ENCODE peak calls at places on chromosomes 6 and 20, in five cellular contexts. Y, G, N, O and C are unnamed samples.

GRCh38 chr6:23145801-23146200 is 576.4 kb downstream of the HDGFL1 start:
- DNase-seq in Y (peak; percentile 29), G (no peak), N (no peak), O (no peak), C (peak; percentile 25)

GRCh38 chr20:49411221-49411925 is 71.1 kb downstream of the KCNB1 start:
- DNase-seq in Y (no peak), G (no peak), N (no peak), O (no peak), C (no peak)

GRCh38 chr6:30483677-30484279 is 5.5 kb upstream of the HLA-E start:
- DNase-seq in Y (peak; percentile 56), G (no peak), N (peak; percentile 88), O (peak; percentile 66), C (peak; percentile 43)

GRCh38 chr20:19737025-19737424 is 21.0 kb upstream of the RIN2 start:
- DNase-seq in Y (no peak), G (no peak), N (peak; percentile 79), O (no peak), C (no peak)

GRCh38 chr6:133447924-133448323 is 206.8 kb downstream of the EYA4 start:
- DNase-seq in Y (no peak), G (no peak), N (peak; percentile 65), O (no peak), C (no peak)

GRCh38 chr6:138182939-138183791 is 21.4 kb downstream of the ARFGEF3 start:
- DNase-seq in Y (no peak), G (no peak), N (no peak), O (no peak), C (no peak)

GRCh38 chr20:44683263-44684046 is 31.7 kb upstream of the CCN5 start:
- DNase-seq in Y (no peak), G (peak; percentile 55), N (peak; percentile 64), O (peak; percentile 73), C (no peak)

GRCh38 chr6:157764346-157765068 is 58.5 kb upstream of the SNX9 start:
- DNase-seq in Y (peak; percentile 100), G (peak; percentile 71), N (peak; percentile 100), O (peak; percentile 32), C (peak; percentile 100)

GRCh38 chr20:3420211-3420707 is 12.8 kb upstream of the DNAAF9 start:
- DNase-seq in Y (no peak), G (no peak), N (peak; percentile 95), O (no peak), C (no peak)

GRCh38 chr6:112691289-112691688 is 344.2 kb downstream of the RFPL4B start:
- DNase-seq in Y (no peak), G (no peak), N (peak; percentile 76), O (no peak), C (peak; percentile 78)

GRCh38 chr6:157800420-157801237 is 22.4 kb upstream of the SNX9 start:
- DNase-seq in Y (no peak), G (no peak), N (peak; percentile 75), O (no peak), C (no peak)

GRCh38 chr6:16762547-16763477 is 1.6 kb upstream of the ATXN1 start:
- DNase-seq in Y (peak; percentile 69), G (peak; percentile 54), N (peak; percentile 84), O (peak; percentile 64), C (no peak)
- TF ChIP-seq CTCF in Y (peak; percentile 67), G (peak; percentile 74), N (peak; percentile 97), O (peak; percentile 91), C (peak; percentile 91)

GRCh38 chr6:142887534-142887933 is 57.4 kb downstream of the HIVEP2 start:
- DNase-seq in Y (no peak), G (no peak), N (no peak), O (no peak), C (no peak)

GRCh38 chr6:142888461-142888860 is 56.5 kb downstream of the HIVEP2 start:
- DNase-seq in Y (no peak), G (no peak), N (no peak), O (no peak), C (no peak)

GRCh38 chr6:142885182-142885867 is 59.7 kb downstream of the HIVEP2 start:
- DNase-seq in Y (peak; percentile 78), G (peak; percentile 49), N (peak; percentile 99), O (peak; percentile 92), C (peak; percentile 32)

GRCh38 chr6:142884214-142885035 is 60.6 kb downstream of the HIVEP2 start:
- DNase-seq in Y (no peak), G (no peak), N (peak; percentile 17), O (no peak), C (no peak)

DNA sequence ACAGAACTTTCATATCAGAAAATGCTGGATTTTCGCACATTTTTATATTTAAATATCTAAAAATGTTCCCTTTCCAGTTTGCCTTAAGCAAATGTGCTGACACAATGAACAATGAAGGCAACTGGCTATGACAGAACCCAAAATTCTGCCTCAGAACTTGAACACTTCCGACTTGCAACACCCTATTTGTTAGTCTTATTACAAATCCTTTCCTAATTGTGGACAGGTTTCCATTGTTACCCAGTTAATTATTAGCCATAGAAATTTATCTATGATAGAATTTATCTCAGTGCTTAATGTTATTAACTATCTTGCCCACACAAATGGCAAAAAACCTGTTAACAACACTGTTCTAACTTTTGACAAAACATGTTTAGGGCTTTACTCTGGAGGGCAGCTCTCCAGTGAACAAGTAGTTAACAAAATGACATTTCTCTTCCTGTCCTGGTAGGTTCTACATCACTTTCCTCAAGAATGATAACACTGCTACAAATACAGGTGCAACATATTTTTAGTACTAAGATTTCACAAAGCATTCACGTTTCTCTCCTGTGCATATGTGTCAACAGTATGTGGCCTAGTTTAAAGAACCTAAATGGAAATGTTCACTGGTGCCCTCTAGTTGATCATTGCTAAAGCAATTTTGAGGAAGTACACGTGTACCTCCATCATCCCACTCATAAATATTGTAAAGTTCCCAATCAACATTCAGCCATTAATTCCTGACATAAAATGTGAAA is 58.4 kb downstream of the HIVEP2 start:
- DNase-seq in Y (no peak), G (no peak), N (peak; percentile 72), O (peak; percentile 50), C (no peak)
- TF ChIP-seq CTCF in Y (no peak), G (no peak), N (peak; percentile 47), O (peak; percentile 44), C (peak; percentile 35)

DNA sequence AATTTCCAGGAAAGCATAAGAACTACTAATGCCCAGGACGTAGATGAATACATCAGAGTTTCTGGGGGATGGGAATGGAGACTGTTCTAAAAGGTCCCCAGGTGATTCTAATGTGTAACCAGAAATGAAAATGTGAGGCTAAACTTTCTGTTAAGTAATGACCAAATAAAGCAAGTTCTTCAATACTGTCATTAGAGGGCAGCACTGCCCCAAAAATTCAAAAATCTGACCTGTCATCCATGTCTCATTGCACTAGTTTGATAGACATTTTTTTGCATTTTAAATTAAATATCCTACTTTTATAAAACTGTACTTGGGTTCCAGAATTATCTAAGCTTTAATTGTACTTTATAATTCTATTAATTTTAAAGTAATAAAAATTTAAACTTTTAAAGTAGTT is 94.9 kb downstream of the RFX6 start:
- DNase-seq in Y (peak; percentile 3), G (no peak), N (peak; percentile 56), O (peak; percentile 48), C (no peak)
- TF ChIP-seq CTCF in Y (peak; percentile 45), G (peak; percentile 82), N (peak; percentile 69), O (peak; percentile 64), C (peak; percentile 65)

DNA sequence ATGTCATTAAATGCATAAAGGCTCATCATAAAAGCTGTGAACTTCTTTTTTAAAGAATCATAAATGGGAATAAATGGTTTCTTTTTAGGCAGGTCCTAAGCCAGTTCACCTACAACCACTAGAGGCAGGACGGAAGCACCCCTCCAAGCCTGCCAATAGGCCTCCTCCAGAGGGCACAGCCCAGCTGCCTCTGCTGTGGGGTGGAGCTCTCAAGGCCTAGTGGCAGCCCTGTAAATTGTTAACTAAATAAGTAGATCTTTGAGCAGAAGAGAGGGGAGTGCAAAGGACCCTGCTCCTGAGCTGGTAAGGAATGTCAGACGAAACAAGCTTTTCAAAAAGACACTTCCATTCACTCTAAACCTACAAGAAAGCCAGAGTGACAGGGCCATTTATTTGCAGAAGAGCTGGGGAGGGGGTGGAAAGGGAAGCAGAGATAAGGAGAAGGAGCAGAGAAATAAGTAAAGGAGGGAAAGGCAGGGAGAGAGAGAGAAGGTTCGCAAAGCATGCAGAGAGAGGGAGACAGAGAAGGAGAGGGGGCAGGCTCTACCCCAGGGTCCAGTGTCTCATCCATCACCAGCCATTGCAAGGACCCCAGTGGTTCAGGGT is 18.0 kb upstream of the MAFB start:
- DNase-seq in Y (no peak), G (no peak), N (no peak), O (peak; percentile 55), C (no peak)
- TF ChIP-seq CTCF in Y (no peak), G (no peak), N (no peak), O (no peak), C (no peak)

GRCh38 chr6:3001146-3001772 is 1.6 kb downstream of the NQO2 start:
- DNase-seq in Y (no peak), G (no peak), N (no peak), O (no peak), C (no peak)

GRCh38 chr6:3005077-3005476 is 5.4 kb downstream of the NQO2 start:
- DNase-seq in Y (no peak), G (no peak), N (no peak), O (no peak), C (no peak)

GRCh38 chr6:2999005-2999620 is 581 bp upstream of the NQO2 start:
- DNase-seq in Y (no peak), G (peak; percentile 42), N (peak; percentile 79), O (no peak), C (no peak)

GRCh38 chr6:3001773-3002293 is 2.1 kb downstream of the NQO2 start:
- DNase-seq in Y (peak; percentile 56), G (no peak), N (peak; percentile 83), O (peak; percentile 49), C (no peak)

DNA sequence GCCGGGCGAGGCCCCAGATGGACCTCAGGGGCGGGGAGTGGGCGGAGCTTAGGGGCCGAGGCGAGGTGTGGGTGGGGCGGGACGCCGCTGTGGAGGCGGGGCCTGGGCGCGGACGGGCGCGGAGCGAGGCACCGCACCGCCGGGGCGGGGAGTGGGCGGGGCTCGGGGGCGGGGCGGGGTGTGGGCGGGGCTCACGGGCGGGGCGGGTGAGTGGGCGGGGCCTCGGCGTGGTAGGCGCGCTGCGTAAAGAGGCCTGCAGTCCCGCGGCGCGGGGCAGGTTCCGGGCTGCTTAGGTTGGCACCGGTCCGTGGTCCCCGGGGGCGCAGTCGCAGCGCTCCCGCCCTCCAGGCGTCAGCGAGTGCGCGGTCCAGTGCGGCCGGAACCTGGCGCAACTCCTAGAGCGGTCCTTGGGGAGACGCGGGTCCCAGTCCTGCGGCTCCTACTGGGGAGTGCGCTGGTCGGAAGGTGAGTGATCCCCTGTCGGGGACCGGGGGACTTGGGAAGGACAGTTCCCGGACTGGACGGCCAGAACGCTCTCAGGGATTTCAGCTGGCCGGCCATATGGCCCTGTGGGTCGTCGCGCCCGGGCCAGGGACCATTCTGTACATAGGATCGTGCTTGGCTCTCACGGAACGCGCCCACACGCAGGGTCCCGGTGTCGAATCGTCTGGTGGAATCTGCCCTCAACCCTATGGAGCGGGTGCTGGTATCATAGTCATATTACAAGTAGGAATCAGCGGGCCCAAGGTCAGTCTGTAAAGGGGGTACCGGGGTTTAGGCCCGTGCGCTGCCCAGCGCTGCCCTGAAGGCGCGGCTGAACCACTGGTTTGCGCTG is at the start of gene NQO2:
- DNase-seq in Y (no peak), G (peak; percentile 92), N (peak; percentile 87), O (peak; percentile 96), C (no peak)
- TF ChIP-seq CTCF in Y (no peak), G (no peak), N (no peak), O (peak; percentile 2), C (no peak)

DNA sequence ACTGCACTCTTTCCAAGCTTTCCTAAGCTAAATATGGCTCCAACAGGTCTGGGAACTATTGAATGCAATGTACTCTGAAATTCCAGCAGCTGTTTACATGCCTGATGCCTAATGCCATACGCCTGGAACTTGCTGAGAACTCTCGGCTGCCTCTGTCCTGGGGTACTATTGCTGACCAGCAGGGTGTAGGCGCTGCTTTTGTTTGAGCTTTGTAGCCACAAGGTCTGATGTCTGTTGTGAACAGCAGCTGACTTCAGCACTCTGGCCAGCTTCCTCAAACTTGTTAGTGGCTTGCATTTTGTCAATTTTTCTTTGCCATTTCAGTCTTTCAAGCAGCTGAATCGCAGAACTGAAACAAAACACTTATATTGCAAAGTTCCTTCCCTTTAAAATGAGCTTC is 26.7 kb downstream of the SAYSD1 start:
- DNase-seq in Y (no peak), G (peak; percentile 59), N (peak; percentile 74), O (peak; percentile 94), C (peak; percentile 15)
- TF ChIP-seq CTCF in Y (peak; percentile 17), G (peak; percentile 41), N (peak; percentile 62), O (peak; percentile 62), C (peak; percentile 54)